ENCODE peak calls at places on chromosomes 3 and 15, in four cellular contexts. One of them, this sample, is unnamed.
A peak's percentile ranks its signal among the peaks of the same experiment; 100 is the strongest.

GRCh38 chr3:192188218-192188835 is 539.0 kb downstream of the FGF12 start:
- DNase-seq in PC-3: peak; percentile 71
- DNase-seq in bronchial epithelial cell: peak; percentile 25
- DNase-seq in body of pancreas: peak; percentile 80
- DNase-seq in this sample: no peak

GRCh38 chr15:25183581-25184330 is 229.0 kb downstream of the SNRPN start:
- DNase-seq in PC-3: no peak
- DNase-seq in bronchial epithelial cell: no peak
- DNase-seq in body of pancreas: peak; percentile 1
- DNase-seq in this sample: peak; percentile 1

GRCh38 chr15:86691091-86691490 is 611.4 kb downstream of the AGBL1 start:
- DNase-seq in body of pancreas: no peak
- DNase-seq in PC-3: no peak
- DNase-seq in bronchial epithelial cell: no peak
- DNase-seq in this sample: no peak

GRCh38 chr15:54374184-54374947 is 396.1 kb downstream of the UNC13C start:
- DNase-seq in PC-3: no peak
- DNase-seq in bronchial epithelial cell: no peak
- DNase-seq in body of pancreas: no peak
- DNase-seq in this sample: no peak

GRCh38 chr3:158808697-158809096 is 6.8 kb downstream of the MFSD1 start:
- DNase-seq in bronchial epithelial cell: peak; percentile 86
- DNase-seq in PC-3: peak; percentile 64
- DNase-seq in body of pancreas: no peak
- DNase-seq in this sample: no peak

GRCh38 chr15:64050281-64051092 is 4.2 kb upstream of the DAPK2 start:
- DNase-seq in body of pancreas: no peak
- DNase-seq in bronchial epithelial cell: no peak
- DNase-seq in PC-3: no peak
- DNase-seq in this sample: no peak

GRCh38 chr3:160987982-160988964 is 116.9 kb downstream of the B3GALNT1 start:
- DNase-seq in body of pancreas: no peak
- DNase-seq in bronchial epithelial cell: no peak
- DNase-seq in PC-3: no peak
- DNase-seq in this sample: no peak

GRCh38 chr15:80194186-80194585 is 41.4 kb downstream of the FAH start:
- DNase-seq in bronchial epithelial cell: no peak
- DNase-seq in body of pancreas: no peak
- DNase-seq in PC-3: no peak
- DNase-seq in this sample: no peak

GRCh38 chr15:85941186-85941855 is 138.3 kb upstream of the AGBL1 start:
- DNase-seq in PC-3: no peak
- DNase-seq in bronchial epithelial cell: peak; percentile 86
- DNase-seq in body of pancreas: peak; percentile 8
- DNase-seq in this sample: peak; percentile 66

GRCh38 chr3:36689560-36689959 is 74.8 kb downstream of the DCLK3 start:
- DNase-seq in PC-3: no peak
- DNase-seq in bronchial epithelial cell: no peak
- DNase-seq in body of pancreas: no peak
- DNase-seq in this sample: no peak

GRCh38 chr3:163939926-163940325 is 1138.4 kb downstream of the SI start:
- DNase-seq in PC-3: peak; percentile 87
- DNase-seq in body of pancreas: no peak
- DNase-seq in bronchial epithelial cell: peak; percentile 16
- DNase-seq in this sample: no peak

GRCh38 chr15:85750807-85751730 is 43.7 kb downstream of the KLHL25 start:
- DNase-seq in bronchial epithelial cell: no peak
- DNase-seq in PC-3: no peak
- DNase-seq in body of pancreas: no peak
- DNase-seq in this sample: no peak

GRCh38 chr15:71066983-71067382 is 48.3 kb upstream of the THSD4 start:
- DNase-seq in body of pancreas: peak; percentile 13
- DNase-seq in PC-3: no peak
- DNase-seq in bronchial epithelial cell: peak; percentile 75
- DNase-seq in this sample: no peak

GRCh38 chr15:60720084-60720483 is 241.1 kb upstream of the ICE2 start:
- DNase-seq in PC-3: no peak
- DNase-seq in body of pancreas: no peak
- DNase-seq in bronchial epithelial cell: no peak
- DNase-seq in this sample: no peak

GRCh38 chr3:72630614-72631344 is 217.5 kb downstream of the SHQ1 start:
- DNase-seq in PC-3: no peak
- DNase-seq in body of pancreas: no peak
- DNase-seq in bronchial epithelial cell: no peak
- DNase-seq in this sample: no peak

GRCh38 chr3:28130836-28131235 is 110.6 kb upstream of the CMC1 start:
- DNase-seq in bronchial epithelial cell: no peak
- DNase-seq in PC-3: no peak
- DNase-seq in body of pancreas: no peak
- DNase-seq in this sample: no peak

GRCh38 chr15:63803106-63803886 is 30.5 kb downstream of the HERC1 start:
- DNase-seq in bronchial epithelial cell: peak; percentile 38
- DNase-seq in PC-3: no peak
- DNase-seq in body of pancreas: no peak
- DNase-seq in this sample: no peak

GRCh38 chr3:198079771-198080520 is 119.9 kb downstream of the LMLN start:
- DNase-seq in PC-3: peak; percentile 54
- DNase-seq in bronchial epithelial cell: peak; percentile 80
- DNase-seq in body of pancreas: peak; percentile 20
- DNase-seq in this sample: no peak

GRCh38 chr15:27707216-27707710 is 391.9 kb downstream of the OCA2 start:
- DNase-seq in PC-3: no peak
- DNase-seq in body of pancreas: no peak
- DNase-seq in bronchial epithelial cell: no peak
- DNase-seq in this sample: no peak

GRCh38 chr3:173663664-173664063 is 266.1 kb downstream of the NLGN1 start:
- DNase-seq in bronchial epithelial cell: no peak
- DNase-seq in body of pancreas: no peak
- DNase-seq in PC-3: no peak
- DNase-seq in this sample: no peak

GRCh38 chr3:16884084-16884747 is 539 bp upstream of the PLCL2 start:
- DNase-seq in PC-3: peak; percentile 55
- DNase-seq in body of pancreas: peak; percentile 78
- DNase-seq in bronchial epithelial cell: no peak
- DNase-seq in this sample: peak; percentile 78

GRCh38 chr3:123602325-123602724 is 17.5 kb upstream of the HACD2 start:
- DNase-seq in PC-3: peak; percentile 98
- DNase-seq in body of pancreas: peak; percentile 31
- DNase-seq in bronchial epithelial cell: peak; percentile 91
- DNase-seq in this sample: no peak

GRCh38 chr15:58854598-58854997 is 78.9 kb downstream of the SLTM start:
- DNase-seq in bronchial epithelial cell: no peak
- DNase-seq in body of pancreas: no peak
- DNase-seq in PC-3: no peak
- DNase-seq in this sample: no peak

GRCh38 chr3:182525975-182526374 is 267.3 kb upstream of the ATP11B start:
- DNase-seq in PC-3: no peak
- DNase-seq in bronchial epithelial cell: no peak
- DNase-seq in body of pancreas: no peak
- DNase-seq in this sample: no peak

GRCh38 chr3:169772530-169772950 is 656 bp upstream of the MYNN start:
- DNase-seq in PC-3: peak; percentile 80
- DNase-seq in bronchial epithelial cell: peak; percentile 80
- DNase-seq in body of pancreas: peak; percentile 83
- DNase-seq in this sample: peak; percentile 76

GRCh38 chr15:92958105-92958504 is 58.0 kb downstream of the CHD2 start:
- DNase-seq in body of pancreas: no peak
- DNase-seq in PC-3: no peak
- DNase-seq in bronchial epithelial cell: peak; percentile 69
- DNase-seq in this sample: no peak

GRCh38 chr3:161336661-161337060 is 34.7 kb downstream of the SPTSSB start:
- DNase-seq in PC-3: no peak
- DNase-seq in bronchial epithelial cell: no peak
- DNase-seq in body of pancreas: no peak
- DNase-seq in this sample: no peak

GRCh38 chr3:50885491-50885890 is 210.8 kb downstream of the DOCK3 start:
- DNase-seq in body of pancreas: no peak
- DNase-seq in bronchial epithelial cell: peak; percentile 3
- DNase-seq in PC-3: peak; percentile 39
- DNase-seq in this sample: no peak

GRCh38 chr3:134360046-134360445 is 14.2 kb downstream of the AMOTL2 start:
- DNase-seq in PC-3: no peak
- DNase-seq in body of pancreas: no peak
- DNase-seq in bronchial epithelial cell: no peak
- DNase-seq in this sample: no peak
- H3K36me3 ChIP-seq in PC-3: peaks cover 79% of the 10 kb centered on the region
- H3K36me3 ChIP-seq in body of pancreas: peaks cover 21% of the 10 kb centered on the region
- H3K36me3 ChIP-seq in bronchial epithelial cell: peaks cover 62% of the 10 kb centered on the region
- H3K36me3 ChIP-seq in this sample: no peaks in the 10 kb centered on the region

GRCh38 chr15:98330258-98330657 is 318.1 kb upstream of the IGF1R start:
- DNase-seq in body of pancreas: no peak
- DNase-seq in PC-3: no peak
- DNase-seq in bronchial epithelial cell: no peak
- DNase-seq in this sample: no peak

GRCh38 chr15:98331676-98332075 is 316.7 kb upstream of the IGF1R start:
- DNase-seq in PC-3: no peak
- DNase-seq in bronchial epithelial cell: no peak
- DNase-seq in body of pancreas: no peak
- DNase-seq in this sample: no peak

GRCh38 chr15:98330692-98331435 is 317.5 kb upstream of the IGF1R start:
- DNase-seq in bronchial epithelial cell: no peak
- DNase-seq in body of pancreas: no peak
- DNase-seq in PC-3: no peak
- DNase-seq in this sample: no peak

GRCh38 chr15:98333206-98333605 is 315.1 kb upstream of the IGF1R start:
- DNase-seq in body of pancreas: no peak
- DNase-seq in PC-3: no peak
- DNase-seq in bronchial epithelial cell: no peak
- DNase-seq in this sample: no peak
- H3K27me3 ChIP-seq in body of pancreas: no peaks in the 10 kb centered on the region
- H3K27me3 ChIP-seq in PC-3: peaks cover 81% of the 10 kb centered on the region
- H3K27me3 ChIP-seq in bronchial epithelial cell: no peaks in the 10 kb centered on the region
- H3K27me3 ChIP-seq in this sample: no peaks in the 10 kb centered on the region

DNA sequence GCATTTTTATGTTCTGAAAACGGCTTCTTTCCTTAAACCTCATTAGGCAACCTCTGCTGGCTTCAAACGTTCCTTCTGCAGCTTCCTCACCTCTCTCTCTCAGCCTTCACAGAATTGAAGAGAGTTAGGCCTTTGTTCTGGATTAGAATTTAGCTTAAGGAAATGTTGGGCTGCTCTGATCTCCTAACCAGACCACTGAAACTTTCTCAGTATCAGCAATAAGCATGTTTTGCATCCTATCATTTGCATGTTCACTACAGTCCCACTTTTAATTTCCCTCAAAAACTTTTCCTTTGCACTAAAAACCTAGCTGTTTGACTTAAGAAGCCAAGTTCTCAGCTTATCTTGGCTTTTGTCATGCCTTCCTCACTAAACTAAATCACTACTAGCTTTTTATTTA is 49.5 kb downstream of the SMARCC1 start:
- DNase-seq in PC-3: no peak
- DNase-seq in bronchial epithelial cell: no peak
- DNase-seq in body of pancreas: no peak
- DNase-seq in this sample: no peak
- H3K36me3 ChIP-seq in PC-3: peaks cover 68% of the 10 kb centered on the region
- H3K36me3 ChIP-seq in bronchial epithelial cell: peaks cover 7% of the 10 kb centered on the region
- H3K36me3 ChIP-seq in body of pancreas: peaks cover 21% of the 10 kb centered on the region
- H3K36me3 ChIP-seq in this sample: peaks cover 2% of the 10 kb centered on the region

GRCh38 chr3:8500208-8500961 is 1.2 kb upstream of the LMCD1 start:
- DNase-seq in PC-3: peak; percentile 94
- DNase-seq in body of pancreas: peak; percentile 48
- DNase-seq in bronchial epithelial cell: no peak
- DNase-seq in this sample: no peak
- H3K27me3 ChIP-seq in PC-3: no peaks in the 10 kb centered on the region
- H3K27me3 ChIP-seq in body of pancreas: no peaks in the 10 kb centered on the region
- H3K27me3 ChIP-seq in bronchial epithelial cell: no peaks in the 10 kb centered on the region
- H3K27me3 ChIP-seq in this sample: no peaks in the 10 kb centered on the region

DNA sequence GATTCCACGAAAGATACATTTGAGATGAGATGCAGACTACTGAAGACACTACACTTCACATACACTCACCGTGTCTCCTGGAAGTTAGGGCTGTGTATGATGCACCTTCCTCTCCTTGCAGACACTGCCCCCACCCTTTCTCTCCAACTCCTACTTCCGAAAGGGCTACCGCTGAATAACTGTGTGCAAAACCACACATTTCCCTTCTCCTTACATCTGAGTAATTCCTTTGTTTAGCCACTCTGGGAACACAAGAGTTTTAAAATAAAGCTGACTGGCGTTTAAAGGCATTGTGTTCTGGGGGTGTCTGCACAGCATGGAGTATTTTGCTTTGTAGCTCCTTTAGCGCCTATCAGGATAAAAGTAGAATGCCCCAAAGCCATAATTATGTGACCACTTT is 620.1 kb downstream of the FOXP1 start:
- DNase-seq in body of pancreas: no peak
- DNase-seq in PC-3: peak; percentile 45
- DNase-seq in bronchial epithelial cell: no peak
- DNase-seq in this sample: no peak
- H3K36me3 ChIP-seq in body of pancreas: peaks cover 5% of the 10 kb centered on the region
- H3K36me3 ChIP-seq in PC-3: peaks cover 6% of the 10 kb centered on the region
- H3K36me3 ChIP-seq in bronchial epithelial cell: peaks cover 18% of the 10 kb centered on the region
- H3K36me3 ChIP-seq in this sample: no peaks in the 10 kb centered on the region

DNA sequence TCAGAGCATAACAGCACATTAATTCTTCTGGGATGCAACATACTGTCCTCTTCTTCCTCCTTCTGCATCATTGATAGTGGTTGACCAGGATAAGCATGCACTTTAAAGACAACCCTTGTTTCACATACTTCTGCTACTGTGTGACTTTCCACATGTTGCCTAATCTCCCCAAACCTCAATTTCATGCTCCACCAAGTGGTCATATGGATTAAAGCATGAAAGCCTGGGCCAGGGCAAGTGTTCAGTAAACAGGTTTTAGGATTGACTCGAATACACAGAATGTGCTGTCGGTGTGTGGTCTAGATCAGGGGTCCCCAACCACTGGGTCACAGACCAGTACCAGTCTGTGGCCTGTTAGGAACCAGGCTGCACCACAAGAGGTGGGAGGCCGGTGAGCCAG is 22.5 kb upstream of the BFSP2 start:
- DNase-seq in PC-3: peak; percentile 50
- DNase-seq in bronchial epithelial cell: peak; percentile 50
- DNase-seq in body of pancreas: no peak
- DNase-seq in this sample: no peak
- H3K27me3 ChIP-seq in PC-3: peaks cover 28% of the 10 kb centered on the region
- H3K27me3 ChIP-seq in bronchial epithelial cell: peaks cover 13% of the 10 kb centered on the region
- H3K27me3 ChIP-seq in body of pancreas: no peaks in the 10 kb centered on the region
- H3K27me3 ChIP-seq in this sample: no peaks in the 10 kb centered on the region

DNA sequence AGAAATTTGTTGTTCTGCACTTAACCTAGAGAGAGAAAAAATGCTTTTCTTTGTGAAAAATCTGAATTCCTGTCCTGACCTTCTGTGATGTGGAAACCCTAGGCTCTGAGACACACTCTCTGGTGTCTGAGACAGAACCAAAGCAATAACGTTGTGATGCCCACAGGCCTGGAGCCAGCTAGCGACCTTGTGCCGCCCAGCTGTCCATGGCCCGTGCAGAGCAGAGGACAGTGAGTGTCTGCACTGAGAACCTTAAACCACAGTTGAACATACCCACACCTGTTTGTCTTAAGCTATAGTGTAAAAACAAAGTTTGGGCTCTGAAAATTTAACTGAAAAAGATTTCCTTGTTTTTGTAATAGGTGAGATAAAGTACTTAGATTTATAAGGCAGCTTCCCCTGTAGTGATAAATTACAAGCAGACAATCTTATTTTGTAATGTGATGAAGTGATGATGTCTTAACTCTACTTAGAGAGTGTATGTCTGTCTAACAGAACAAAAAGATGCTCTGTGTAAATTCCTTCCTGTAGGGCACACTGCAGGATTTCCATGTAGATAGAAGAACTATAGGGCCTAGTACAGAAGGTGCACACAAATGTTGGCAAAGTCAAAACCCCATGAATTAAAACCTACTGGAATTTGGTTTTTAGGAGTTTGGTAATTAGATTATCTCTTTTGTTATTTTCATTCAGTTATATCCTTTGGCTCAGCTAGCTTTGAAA is 62.7 kb downstream of the SNRK start:
- DNase-seq in PC-3: no peak
- DNase-seq in body of pancreas: no peak
- DNase-seq in bronchial epithelial cell: no peak
- DNase-seq in this sample: no peak
- H3K36me3 ChIP-seq in PC-3: peaks cover 71% of the 10 kb centered on the region
- H3K36me3 ChIP-seq in body of pancreas: no peaks in the 10 kb centered on the region
- H3K36me3 ChIP-seq in bronchial epithelial cell: peaks cover 6% of the 10 kb centered on the region
- H3K36me3 ChIP-seq in this sample: peaks cover 4% of the 10 kb centered on the region